ENCODE peak calls at places on chromosomes 16 and 17, in five cellular contexts. U is CD4-positive, alpha-beta memory T cell; D is ascending aorta; J is heart right ventricle; H is tibial nerve. C is an unnamed sample.

GRCh38 chr16:90031931-90032663 is 12.8 kb upstream of the DBNDD1 start:
- DNase-seq in U (no peak), D (no peak), J (no peak), H (no peak), C (no peak)

GRCh38 chr17:58534901-58535421 is 20.5 kb upstream of the MTMR4 start:
- DNase-seq in U (no peak), D (no peak), J (no peak), H (no peak), C (no peak)

GRCh38 chr16:80433617-80434016 is 107.2 kb upstream of the DYNLRB2 start:
- DNase-seq in U (no peak), D (no peak), J (no peak), H (no peak), C (no peak)

GRCh38 chr16:85824161-85825135 is 25.0 kb downstream of the COX4I1 start:
- DNase-seq in U (no peak), D (no peak), J (no peak), H (no peak), C (no peak)

GRCh38 chr16:23952128-23953041 is 116.6 kb downstream of the PRKCB start:
- DNase-seq in U (no peak), D (no peak), J (no peak), H (no peak), C (no peak)

GRCh38 chr17:8223356-8224063 is 13.1 kb upstream of the AURKB start:
- DNase-seq in U (peak; percentile 68), D (peak; percentile 84), J (peak; percentile 75), H (peak; percentile 40), C (peak; percentile 47)

GRCh38 chr17:59607817-59608403 is 11.8 kb upstream of the CLTC start:
- DNase-seq in U (peak; percentile 50), D (no peak), J (no peak), H (no peak), C (no peak)

GRCh38 chr17:6104956-6105355 is 34.8 kb downstream of the WSCD1 start:
- DNase-seq in U (no peak), D (no peak), J (no peak), H (no peak), C (no peak)

GRCh38 chr17:41417576-41418015 is 6.8 kb downstream of the KRT37 start:
- DNase-seq in U (no peak), D (no peak), J (no peak), H (no peak), C (no peak)

GRCh38 chr17:67559381-67559966 is 158.3 kb upstream of the NOL11 start:
- DNase-seq in U (no peak), D (no peak), J (no peak), H (no peak), C (no peak)

GRCh38 chr16:81405702-81406113 is 38.9 kb upstream of the CMIP start:
- DNase-seq in U (no peak), D (no peak), J (no peak), H (no peak), C (no peak)

GRCh38 chr16:58348986-58349385 is 43.3 kb upstream of the GINS3 start:
- DNase-seq in U (no peak), D (no peak), J (no peak), H (no peak), C (no peak)

GRCh38 chr17:57597101-57597500 is 148.0 kb downstream of the CCDC182 start:
- DNase-seq in U (no peak), D (no peak), J (no peak), H (no peak), C (no peak)

GRCh38 chr17:37640016-37640415 is 3.2 kb downstream of the DDX52 start:
- DNase-seq in U (no peak), D (no peak), J (no peak), H (no peak), C (no peak)

GRCh38 chr17:350706-351435 is 1.7 kb downstream of the RPH3AL start:
- DNase-seq in U (no peak), D (peak; percentile 84), J (peak; percentile 92), H (peak; percentile 82), C (no peak)

GRCh38 chr16:53636978-53637377 is 66.7 kb downstream of the RPGRIP1L start:
- DNase-seq in U (no peak), D (no peak), J (no peak), H (no peak), C (no peak)

GRCh38 chr17:74646231-74646630 is 22.7 kb upstream of the CD300E start:
- DNase-seq in U (no peak), D (no peak), J (no peak), H (no peak), C (no peak)

GRCh38 chr16:65071371-65072311 is 50.2 kb downstream of the CDH11 start:
- DNase-seq in U (no peak), D (peak; percentile 79), J (peak; percentile 21), H (peak; percentile 32), C (no peak)

GRCh38 chr17:48756816-48757215 is 28.3 kb upstream of the HOXB13 start:
- DNase-seq in U (no peak), D (no peak), J (no peak), H (no peak), C (peak; percentile 91)

GRCh38 chr17:63246344-63246743 is 199.8 kb downstream of the CYB561 start:
- DNase-seq in U (no peak), D (no peak), J (no peak), H (no peak), C (no peak)

GRCh38 chr16:89330177-89330856 is 112.8 kb downstream of the ZNF778 start:
- DNase-seq in U (peak; percentile 74), D (no peak), J (no peak), H (no peak), C (no peak)

GRCh38 chr17:47203984-47204721 is 5.0 kb upstream of the MYL4 start:
- DNase-seq in U (peak; percentile 84), D (no peak), J (no peak), H (no peak), C (no peak)

GRCh38 chr17:42407289-42407836 is 15.7 kb downstream of the CAVIN1 start:
- DNase-seq in U (peak; percentile 78), D (peak; percentile 93), J (peak; percentile 91), H (peak; percentile 71), C (peak; percentile 96)

GRCh38 chr16:64893386-64893785 is 228.5 kb downstream of the CDH11 start:
- DNase-seq in U (no peak), D (no peak), J (peak; percentile 18), H (no peak), C (no peak)

GRCh38 chr17:41131979-41132378 is 8.0 kb upstream of the KRTAP4-12 start:
- DNase-seq in U (no peak), D (no peak), J (no peak), H (no peak), C (no peak)

GRCh38 chr16:22751685-22752084 is 62.3 kb upstream of the HS3ST2 start:
- DNase-seq in U (no peak), D (no peak), J (no peak), H (no peak), C (no peak)

GRCh38 chr16:48511071-48511540 is 98.9 kb downstream of the N4BP1 start:
- DNase-seq in U (no peak), D (no peak), J (no peak), H (no peak), C (no peak)

GRCh38 chr16:68356249-68356918 is 45.6 kb downstream of the PRMT7 start:
- DNase-seq in U (peak; percentile 86), D (no peak), J (no peak), H (no peak), C (no peak)

GRCh38 chr16:89565506-89566372 is 5.3 kb downstream of the RPL13 start:
- DNase-seq in U (peak; percentile 69), D (no peak), J (no peak), H (no peak), C (peak; percentile 27)

GRCh38 chr16:25747160-25747758 is 55.5 kb downstream of the HS3ST4 start:
- DNase-seq in U (no peak), D (no peak), J (no peak), H (no peak), C (no peak)

GRCh38 chr16:86396318-86396882 is 113.9 kb upstream of the FOXF1 start:
- DNase-seq in U (no peak), D (no peak), J (no peak), H (no peak), C (no peak)

GRCh38 chr17:72119963-72120877 is 600 bp upstream of the SOX9 start:
- DNase-seq in U (no peak), D (no peak), J (peak; percentile 19), H (no peak), C (peak; percentile 46)

GRCh38 chr17:72117470-72117747 is 3.4 kb upstream of the SOX9 start:
- DNase-seq in U (no peak), D (no peak), J (no peak), H (no peak), C (no peak)

GRCh38 chr17:72119280-72119962 is 1.4 kb upstream of the SOX9 start:
- DNase-seq in U (no peak), D (no peak), J (no peak), H (no peak), C (no peak)

GRCh38 chr17:72117748-72118587 is 2.9 kb upstream of the SOX9 start:
- DNase-seq in U (no peak), D (no peak), J (no peak), H (no peak), C (no peak)

DNA sequence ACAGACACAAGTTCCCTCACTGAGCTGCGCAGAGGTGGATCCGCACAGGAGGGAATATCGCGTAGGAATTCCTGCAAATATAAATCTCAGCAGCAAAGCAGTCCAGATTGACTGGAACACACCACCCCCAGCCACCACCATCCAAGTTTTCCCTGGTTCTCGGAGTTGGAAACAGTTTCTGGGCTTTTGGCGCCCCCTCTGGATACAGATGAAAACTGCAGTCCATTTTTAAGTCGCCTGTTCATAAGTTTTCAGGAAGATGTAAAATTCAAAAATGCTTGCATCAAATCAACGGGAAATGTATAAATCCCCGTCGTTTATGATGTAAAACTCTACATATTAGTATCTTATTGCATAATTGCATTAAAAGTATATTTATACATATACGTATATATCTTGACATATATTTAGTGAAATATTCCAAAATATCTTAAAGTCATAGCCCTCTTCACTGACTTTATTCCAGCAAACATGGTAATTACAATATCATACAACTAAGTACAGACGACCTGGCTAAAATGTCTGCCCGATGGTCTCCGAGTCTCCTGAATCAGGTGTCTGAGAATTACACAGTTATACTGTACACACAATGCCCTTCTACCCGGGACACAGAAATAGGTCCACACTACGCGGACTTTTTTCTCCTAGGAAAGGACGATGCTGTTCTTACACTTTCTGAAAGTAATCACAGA is 2.1 kb upstream of the SOX9 start:
- DNase-seq in U (no peak), D (no peak), J (peak; percentile 78), H (no peak), C (peak; percentile 74)
- H3K27ac ChIP-seq in U (no peak overlapping the region), D (no peak overlapping the region), J (peak overlapping the region; percentile 86), H (no peak overlapping the region), C (no peak overlapping the region)

GRCh38 chr16:361872-362701 is 8.3 kb downstream of the MRPL28 start:
- DNase-seq in U (peak; percentile 73), D (no peak), J (peak; percentile 65), H (no peak), C (peak; percentile 80)
- H3K27ac ChIP-seq in U (no peak overlapping the region), D (no peak overlapping the region), J (no peak overlapping the region), H (no peak overlapping the region), C (no peak overlapping the region)

GRCh38 chr16:75244225-75244792 is 7.1 kb downstream of the BCAR1 start:
- DNase-seq in U (peak; percentile 31), D (peak; percentile 92), J (peak; percentile 56), H (no peak), C (no peak)
- H3K27ac ChIP-seq in U (no peak overlapping the region), D (peak overlapping the region; percentile 100), J (peak overlapping the region; percentile 97), H (peak overlapping the region; percentile 99), C (peak overlapping the region; percentile 85)

DNA sequence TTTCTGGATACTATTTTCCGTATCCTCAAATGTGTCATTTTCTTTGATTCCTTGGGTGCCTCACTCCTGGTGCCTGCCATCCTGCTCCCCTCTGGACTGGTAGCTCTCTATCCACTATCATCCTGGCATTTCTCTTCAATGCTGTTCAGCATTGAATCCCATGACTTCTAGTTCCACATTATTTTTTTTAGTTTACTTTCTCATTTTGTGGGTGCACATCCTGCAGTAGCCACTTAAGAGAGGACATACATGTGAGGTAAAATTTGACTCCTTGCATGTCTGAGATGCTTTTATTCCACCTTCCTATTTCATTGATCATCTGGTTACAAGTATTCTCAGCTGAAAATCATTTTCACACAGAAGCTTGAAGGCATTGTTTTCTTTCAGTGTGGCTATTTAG is 19.1 kb downstream of the ALOX15 start:
- DNase-seq in U (no peak), D (no peak), J (no peak), H (no peak), C (no peak)
- H3K27ac ChIP-seq in U (no peak overlapping the region), D (no peak overlapping the region), J (no peak overlapping the region), H (no peak overlapping the region), C (no peak overlapping the region)